ENCODE peak calls at places on chromosome 10, in five cellular contexts. V is AG04450, N is Karpas-422, Y is heart right ventricle, G is transverse colon. W is an unnamed sample.

GRCh38 chr10:29119374-29119773 is 169.5 kb upstream of the LYZL1 start:
- DNase-seq in N (peak; percentile 64), Y (no peak), V (no peak), G (peak; percentile 72), W (no peak)

GRCh38 chr10:43869669-43870322 is 221.1 kb upstream of the ZNF32 start:
- DNase-seq in N (no peak), G (no peak), V (no peak), Y (no peak), W (no peak)

GRCh38 chr10:22605168-22605567 is 109.2 kb downstream of the PIP4K2A start:
- DNase-seq in Y (no peak), G (no peak), V (no peak), N (peak; percentile 50), W (peak; percentile 53)

GRCh38 chr10:62726142-62726541 is 78.4 kb upstream of the ADO start:
- DNase-seq in G (no peak), V (no peak), N (no peak), Y (no peak), W (peak; percentile 8)

GRCh38 chr10:58268454-58268945 is 462 bp upstream of the CISD1 start:
- DNase-seq in Y (no peak), V (no peak), G (no peak), N (no peak), W (no peak)

GRCh38 chr10:95303535-95303934 is 12.7 kb upstream of the PDLIM1 start:
- DNase-seq in V (no peak), Y (no peak), N (no peak), G (no peak), W (no peak)

GRCh38 chr10:49400365-49400764 is 4.5 kb upstream of the DRGX start:
- DNase-seq in Y (no peak), N (no peak), G (no peak), V (no peak), W (no peak)

GRCh38 chr10:88670497-88670896 is 6.3 kb downstream of the LIPF start:
- DNase-seq in Y (no peak), N (no peak), V (no peak), G (no peak), W (no peak)

GRCh38 chr10:46084321-46085165 is 38.5 kb upstream of the MSMB start:
- DNase-seq in N (no peak), G (no peak), V (no peak), Y (no peak), W (no peak)

GRCh38 chr10:131910663-131911314 is 10.0 kb downstream of the PPP2R2D start:
- DNase-seq in N (no peak), Y (no peak), G (no peak), V (no peak), W (no peak)

GRCh38 chr10:62732841-62733653 is 71.5 kb upstream of the ADO start:
- DNase-seq in N (no peak), V (peak; percentile 21), Y (no peak), G (no peak), W (peak; percentile 95)

GRCh38 chr10:82866424-82867020 is 991.5 kb downstream of the NRG3 start:
- DNase-seq in G (no peak), V (no peak), Y (no peak), N (no peak), W (peak; percentile 81)

GRCh38 chr10:35058134-35058533 is 32.0 kb downstream of the CUL2 start:
- DNase-seq in G (no peak), Y (no peak), N (no peak), V (peak; percentile 64), W (peak; percentile 73)

GRCh38 chr10:27383595-27384542 is 120.2 kb upstream of the RAB18 start:
- DNase-seq in Y (no peak), V (no peak), G (no peak), N (no peak), W (peak; percentile 51)

GRCh38 chr10:97542169-97543024 is 30.2 kb upstream of the ANKRD2 start:
- DNase-seq in V (peak; percentile 81), N (no peak), G (peak; percentile 37), Y (peak; percentile 56), W (peak; percentile 96)

GRCh38 chr10:19922236-19922963 is 106.2 kb downstream of the PLXDC2 start:
- DNase-seq in G (peak; percentile 23), Y (no peak), V (peak; percentile 32), N (no peak), W (peak; percentile 91)

GRCh38 chr10:33187427-33187999 is 147.0 kb downstream of the NRP1 start:
- DNase-seq in V (no peak), N (no peak), G (no peak), Y (no peak), W (no peak)

GRCh38 chr10:109920011-109920410 is 3.3 kb downstream of the XPNPEP1 start:
- DNase-seq in V (no peak), Y (no peak), N (no peak), G (no peak), W (no peak)

GRCh38 chr10:68560201-68560915 is at the start of gene TET1:
- DNase-seq in V (no peak), Y (peak; percentile 47), G (peak; percentile 63), N (peak; percentile 42), W (peak; percentile 35)

GRCh38 chr10:88048312-88048711 is 184.9 kb downstream of the PTEN start:
- DNase-seq in Y (no peak), G (no peak), N (no peak), V (no peak), W (no peak)

GRCh38 chr10:23826399-23826798 is 382.5 kb upstream of the KIAA1217 start:
- DNase-seq in N (peak; percentile 41), G (no peak), Y (no peak), V (no peak), W (peak; percentile 30)

GRCh38 chr10:43220971-43221418 is 45.9 kb downstream of the RASGEF1A start:
- DNase-seq in G (peak; percentile 5), N (no peak), V (no peak), Y (peak; percentile 6), W (no peak)

GRCh38 chr10:3668276-3668960 is 116.6 kb downstream of the KLF6 start:
- DNase-seq in N (no peak), Y (no peak), V (peak; percentile 54), G (peak; percentile 52), W (peak; percentile 89)
- H3K27ac ChIP-seq in N (no peak overlapping the region), Y (no peak overlapping the region), V (peak overlapping the region; percentile 73), G (no peak overlapping the region), W (peak overlapping the region; percentile 86)

GRCh38 chr10:125155669-125156068 is 4.7 kb downstream of the CTBP2 start:
- DNase-seq in N (no peak), Y (no peak), G (no peak), V (no peak), W (no peak)
- H3K27ac ChIP-seq in N (no peak overlapping the region), Y (peak overlapping the region; percentile 69), G (peak overlapping the region; percentile 99), V (no peak overlapping the region), W (peak overlapping the region; percentile 91)

DNA sequence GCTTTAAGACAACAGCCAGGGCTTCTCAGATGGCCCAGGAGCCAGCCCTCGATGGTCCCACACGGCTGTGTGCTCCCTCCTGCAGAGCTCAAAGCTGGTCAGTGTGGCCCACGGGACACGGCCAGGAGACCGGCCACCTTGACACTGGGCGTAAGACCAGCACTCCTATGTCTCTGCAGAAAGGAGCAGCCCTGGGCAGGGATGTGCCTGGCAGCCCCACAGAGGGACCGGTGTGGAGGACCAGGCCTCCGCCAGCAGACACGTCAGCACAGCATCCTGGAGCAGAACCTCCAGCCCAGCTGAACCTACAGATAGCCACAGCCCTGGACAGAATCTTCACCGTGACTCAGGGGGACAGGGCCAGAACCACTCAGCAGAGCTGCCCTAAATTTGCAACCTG is 132.5 kb downstream of the DIP2C start:
- DNase-seq in Y (no peak), N (no peak), G (no peak), V (no peak), W (no peak)
- H3K27ac ChIP-seq in Y (no peak overlapping the region), N (no peak overlapping the region), G (no peak overlapping the region), V (no peak overlapping the region), W (no peak overlapping the region)

GRCh38 chr10:103916901-103917300 is 1.1 kb downstream of the STN1 start:
- DNase-seq in V (no peak), G (no peak), N (no peak), Y (no peak), W (peak; percentile 39)

GRCh38 chr10:103916254-103916653 is 1.7 kb downstream of the STN1 start:
- DNase-seq in G (no peak), Y (no peak), V (no peak), N (no peak), W (peak; percentile 11)

GRCh38 chr10:103918053-103918846 is at the start of gene STN1:
- DNase-seq in G (peak; percentile 98), Y (peak; percentile 99), V (peak; percentile 92), N (peak; percentile 98), W (peak; percentile 92)

GRCh38 chr10:103917326-103918052 is 495 bp downstream of the STN1 start:
- DNase-seq in V (no peak), G (peak; percentile 61), Y (peak; percentile 53), N (peak; percentile 72), W (no peak)

GRCh38 chr10:103915794-103916193 is 2.2 kb downstream of the STN1 start:
- DNase-seq in N (no peak), G (peak; percentile 40), Y (no peak), V (no peak), W (no peak)
- H3K27ac ChIP-seq in N (no peak overlapping the region), G (peak overlapping the region; percentile 99), Y (peak overlapping the region; percentile 90), V (peak overlapping the region; percentile 11), W (peak overlapping the region; percentile 83)

GRCh38 chr10:491667-492424 is 197.6 kb downstream of the DIP2C start:
- DNase-seq in N (no peak), G (no peak), Y (no peak), V (no peak), W (no peak)
- H3K27ac ChIP-seq in N (no peak overlapping the region), G (peak overlapping the region; percentile 90), Y (no peak overlapping the region), V (no peak overlapping the region), W (no peak overlapping the region)

DNA sequence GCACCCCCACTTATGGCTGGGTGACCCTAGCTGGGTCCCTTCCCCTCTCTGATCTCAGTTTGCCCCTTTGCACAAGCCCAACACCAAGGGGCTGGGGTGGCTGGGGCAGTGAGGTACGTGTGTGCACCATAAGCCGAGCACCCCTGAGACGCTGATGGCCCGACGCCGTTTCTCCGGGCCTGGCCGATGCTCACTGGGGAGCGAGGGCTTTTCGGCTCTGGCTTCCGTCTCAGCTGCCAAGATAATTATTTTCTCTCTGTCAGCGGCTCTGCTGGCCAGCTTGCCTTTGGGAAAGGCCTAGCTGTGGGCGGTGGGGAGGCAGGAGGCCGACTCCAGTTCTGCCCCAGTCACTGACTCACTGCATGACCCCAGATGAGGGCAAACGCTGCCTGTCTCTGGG is 91.0 kb downstream of the ZMIZ1 start:
- DNase-seq in V (no peak), Y (peak; percentile 73), N (no peak), G (no peak), W (no peak)
- H3K27ac ChIP-seq in V (peak overlapping the region; percentile 92), Y (peak overlapping the region; percentile 98), N (no peak overlapping the region), G (peak overlapping the region; percentile 85), W (no peak overlapping the region)

GRCh38 chr10:90858489-90858968 is 690 bp upstream of the HTR7 start:
- DNase-seq in V (no peak), Y (no peak), N (no peak), G (no peak), W (no peak)
- H3K27ac ChIP-seq in V (peak overlapping the region; percentile 65), Y (no peak overlapping the region), N (no peak overlapping the region), G (peak overlapping the region; percentile 57), W (peak overlapping the region; percentile 90)

DNA sequence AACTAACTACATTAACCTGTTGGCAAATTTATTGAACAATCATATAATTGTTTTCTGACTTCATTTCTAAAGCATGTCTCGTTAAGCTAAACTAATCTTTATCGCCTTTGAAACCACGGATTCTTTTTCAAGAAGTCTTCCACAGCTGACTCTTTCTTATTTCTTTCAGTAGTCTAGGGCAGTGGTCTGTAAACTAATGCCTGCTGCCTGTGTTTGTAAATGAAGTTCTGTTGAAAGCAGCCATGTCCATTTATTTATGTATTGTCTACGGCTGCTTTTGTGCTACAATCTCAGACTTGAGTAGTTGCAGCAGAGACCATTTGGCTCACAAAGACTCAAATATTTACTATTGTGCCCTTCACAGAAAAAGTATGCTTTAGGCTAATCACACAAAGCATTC is 20.2 kb upstream of the ABLIM1 start:
- DNase-seq in N (no peak), V (no peak), Y (no peak), G (no peak), W (no peak)
- H3K27ac ChIP-seq in N (no peak overlapping the region), V (no peak overlapping the region), Y (peak overlapping the region; percentile 45), G (no peak overlapping the region), W (no peak overlapping the region)

W was measured in mammary epithelial cell.